ENCODE peak calls at places on chromosome 20, in four cellular contexts. I is right cardiac atrium, T is lower lobe of right lung, K is lung. M is an unnamed sample.

GRCh38 chr20:36632147-36632486 is 13.9 kb downstream of the SLA2 start:
- ATAC-seq in K (no peak), I (no peak), T (no peak), M (no peak)

GRCh38 chr20:16474342-16474741 is 98.9 kb downstream of the KIF16B start:
- ATAC-seq in T (no peak), K (no peak), I (no peak), M (no peak)

GRCh38 chr20:25984933-25985332 is 288.3 kb upstream of the ZNF337 start:
- ATAC-seq in T (no peak), I (peak), K (no peak), M (peak)

GRCh38 chr20:46635514-46636091 is 15.7 kb downstream of the SLC13A3 start:
- ATAC-seq in I (no peak), K (no peak), T (no peak), M (no peak)

GRCh38 chr20:528923-529594 is 14.5 kb downstream of the CSNK2A1 start:
- ATAC-seq in I (no peak), T (no peak), K (no peak), M (no peak)

GRCh38 chr20:40305303-40305702 is 383.7 kb downstream of the MAFB start:
- ATAC-seq in K (no peak), T (no peak), I (no peak), M (no peak)

GRCh38 chr20:37223053-37223452 is 38.6 kb downstream of the GHRH start:
- ATAC-seq in K (peak), T (peak), I (peak), M (peak)

GRCh38 chr20:44896583-44896982 is 11.1 kb downstream of the YWHAB start:
- ATAC-seq in K (no peak), T (peak), I (peak), M (no peak)

GRCh38 chr20:12748359-12748994 is 260.3 kb upstream of the SPTLC3 start:
- ATAC-seq in T (no peak), K (no peak), I (no peak), M (no peak)

GRCh38 chr20:58267389-58268215 is 39.1 kb upstream of the ANKRD60 start:
- ATAC-seq in I (no peak), K (no peak), T (peak), M (no peak)

GRCh38 chr20:31710423-31711250 is 12.0 kb downstream of the BCL2L1 start:
- ATAC-seq in K (no peak), T (peak), I (no peak), M (no peak)

GRCh38 chr20:58691773-58692578 is 624 bp upstream of the NPEPL1 start:
- ATAC-seq in T (peak), I (peak), K (no peak), M (peak)

GRCh38 chr20:50312682-50313187 is 122.1 kb downstream of the CEBPB start:
- ATAC-seq in K (peak), I (peak), T (peak), M (peak)

GRCh38 chr20:24783631-24784492 is 165.2 kb upstream of the CST7 start:
- ATAC-seq in K (no peak), T (no peak), I (no peak), M (no peak)

GRCh38 chr20:43095034-43095433 is 94.7 kb downstream of the PTPRT start:
- ATAC-seq in K (no peak), T (no peak), I (no peak), M (no peak)

GRCh38 chr20:6697228-6697972 is 70.1 kb upstream of the BMP2 start:
- ATAC-seq in K (no peak), T (no peak), I (no peak), M (no peak)